ENCODE peak calls at places on chromosomes 6 and 20, in nine cellular contexts. L, F, Y, Z, W, X, S, O and Q are unnamed samples.

GRCh38 chr20:37152284-37152683 is 26.8 kb upstream of the RPN2 start:
- DNase-seq in L (no peak), F (no peak), Y (no peak), Z (no peak), W (no peak), X (no peak), S (no peak), O (no peak), Q (no peak)

GRCh38 chr20:36827541-36828279 is 48.2 kb upstream of the TLDC2 start:
- DNase-seq in L (no peak), F (no peak), Y (no peak), Z (no peak), W (no peak), X (no peak), S (peak), O (no peak), Q (no peak)

GRCh38 chr6:105642708-105643107 is 239.8 kb upstream of the PREP start:
- DNase-seq in L (no peak), F (peak), Y (no peak), Z (no peak), W (no peak), X (peak), S (no peak), O (no peak), Q (no peak)

GRCh38 chr6:149717588-149718458 is at the start of gene LATS1:
- DNase-seq in L (peak), F (peak), Y (peak), Z (peak), W (peak), X (peak), S (peak), O (peak), Q (peak)

GRCh38 chr6:52074155-52074554 is 13.3 kb downstream of the PKHD1 start:
- DNase-seq in L (no peak), F (no peak), Y (no peak), Z (no peak), W (no peak), X (no peak), S (no peak), O (no peak), Q (no peak)

GRCh38 chr20:640674-641515 is 12.1 kb downstream of the SRXN1 start:
- DNase-seq in L (no peak), F (no peak), Y (no peak), Z (no peak), W (no peak), X (no peak), S (no peak), O (no peak), Q (no peak)

GRCh38 chr20:32017711-32018251 is 7.5 kb downstream of the CCM2L start:
- DNase-seq in L (peak), F (no peak), Y (peak), Z (peak), W (peak), X (peak), S (peak), O (peak), Q (no peak)

GRCh38 chr6:105151644-105152043 is 28.2 kb downstream of the POPDC3 start:
- DNase-seq in L (no peak), F (no peak), Y (no peak), Z (no peak), W (no peak), X (no peak), S (no peak), O (no peak), Q (no peak)

GRCh38 chr20:47334022-47334551 is 22.4 kb downstream of the ZMYND8 start:
- DNase-seq in L (peak), F (peak), Y (no peak), Z (peak), W (no peak), X (peak), S (no peak), O (no peak), Q (peak)

GRCh38 chr20:3669710-3670367 is 6.6 kb upstream of the GFRA4 start:
- DNase-seq in L (no peak), F (no peak), Y (no peak), Z (no peak), W (no peak), X (no peak), S (no peak), O (no peak), Q (no peak)

GRCh38 chr20:3671986-3672863 is 9.0 kb upstream of the GFRA4 start:
- DNase-seq in L (no peak), F (no peak), Y (peak), Z (no peak), W (no peak), X (no peak), S (no peak), O (no peak), Q (no peak)

GRCh38 chr20:3670945-3671344 is 7.7 kb upstream of the GFRA4 start:
- DNase-seq in L (no peak), F (no peak), Y (no peak), Z (no peak), W (no peak), X (no peak), S (no peak), O (no peak), Q (no peak)

GRCh38 chr20:3672864-3673550 is 8.8 kb downstream of the ADAM33 start:
- DNase-seq in L (no peak), F (no peak), Y (peak), Z (no peak), W (no peak), X (no peak), S (no peak), O (no peak), Q (no peak)

GRCh38 chr20:3670511-3670910 is 7.3 kb upstream of the GFRA4 start:
- DNase-seq in L (no peak), F (peak), Y (peak), Z (no peak), W (no peak), X (no peak), S (no peak), O (no peak), Q (no peak)
- TF ChIP-seq CTCF in L (no peak), F (no peak), Y (peak), Z (no peak), W (no peak), X (no peak), S (no peak), O (no peak), Q (no peak)

DNA sequence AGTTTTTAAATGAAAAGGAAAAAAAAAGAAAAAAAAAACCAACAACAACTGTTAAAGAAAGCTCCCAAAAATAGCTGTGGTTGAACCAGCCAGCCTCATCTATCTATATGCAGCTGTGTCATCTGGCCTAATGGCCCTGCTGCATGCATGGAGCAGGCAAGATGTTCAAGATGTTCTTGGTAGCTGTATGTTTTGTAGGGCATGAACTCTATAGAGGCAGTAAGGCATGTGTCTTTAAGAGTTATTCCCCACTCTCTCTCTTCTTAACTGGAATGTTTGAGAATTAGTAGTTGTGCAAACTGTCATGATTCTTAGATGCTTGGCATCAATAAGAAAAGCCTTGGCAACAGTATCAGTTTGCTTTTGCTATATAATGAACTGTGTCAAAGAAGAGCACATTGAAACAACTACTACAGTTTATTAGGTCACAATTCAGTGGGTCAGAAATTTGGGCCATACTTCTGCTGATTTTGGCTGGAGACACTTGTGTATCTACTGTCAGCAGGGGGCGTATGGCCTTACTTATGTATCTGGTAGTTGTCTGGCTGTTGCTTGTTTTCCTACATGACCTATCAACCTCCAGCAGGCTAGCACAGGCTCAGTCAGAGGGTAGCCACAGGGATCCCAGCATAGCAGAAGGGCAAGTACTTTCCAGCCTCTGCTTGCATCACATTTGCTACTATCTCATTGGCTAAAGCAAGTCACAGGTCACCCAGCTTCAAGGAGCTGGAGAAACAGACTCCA is 56.1 kb upstream of the LAMP5 start:
- DNase-seq in L (peak), F (peak), Y (peak), Z (no peak), W (no peak), X (peak), S (no peak), O (no peak), Q (no peak)
- TF ChIP-seq CTCF in L (no peak), F (peak), Y (peak), Z (peak), W (no peak), X (peak), S (peak), O (no peak), Q (peak)

GRCh38 chr6:56685994-56686393 is 43.3 kb upstream of the DST start:
- DNase-seq in L (no peak), F (no peak), Y (no peak), Z (no peak), W (no peak), X (no peak), S (no peak), O (no peak), Q (no peak)
- TF ChIP-seq CTCF in L (no peak), F (no peak), Y (no peak), Z (no peak), W (no peak), X (no peak), S (no peak), O (no peak), Q (no peak)

DNA sequence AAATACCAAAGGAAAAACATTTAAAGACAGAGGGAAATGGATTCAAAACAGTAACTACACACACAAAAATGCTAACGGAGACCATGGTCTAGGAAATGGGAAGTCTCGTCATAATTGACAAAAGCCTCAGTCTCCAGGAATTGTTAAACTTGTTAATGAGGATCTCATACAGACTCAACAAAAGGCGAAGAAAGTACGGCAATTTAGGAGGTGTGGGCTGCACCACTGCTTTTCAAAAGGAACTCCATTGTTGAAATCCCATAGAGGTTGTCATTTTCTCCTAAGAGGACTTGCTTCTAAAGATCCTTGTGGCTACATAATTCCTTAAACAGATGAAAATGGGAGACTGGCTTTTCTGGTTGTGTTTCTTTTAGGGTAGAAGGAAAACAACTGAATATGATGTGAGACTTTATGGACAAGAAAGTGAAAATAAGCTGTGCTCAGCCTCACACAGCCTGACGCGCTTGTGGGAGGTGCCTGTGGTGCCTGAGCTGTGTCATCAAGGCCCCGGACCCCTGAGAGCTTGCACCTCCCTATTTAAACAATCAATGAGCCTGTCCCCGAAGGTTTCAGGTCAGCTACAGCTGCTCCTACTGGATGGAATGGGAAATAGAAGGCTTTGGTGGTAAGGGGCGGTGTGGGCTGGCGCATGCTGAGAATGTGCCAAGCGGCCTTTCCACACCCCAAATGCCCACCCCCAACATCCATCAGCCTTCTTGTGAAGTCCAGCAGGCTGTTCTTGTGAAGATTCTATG is 2.5 kb upstream of the CLDN20 start:
- DNase-seq in L (no peak), F (no peak), Y (peak), Z (no peak), W (no peak), X (no peak), S (no peak), O (no peak), Q (no peak)
- TF ChIP-seq CTCF in L (no peak), F (no peak), Y (peak), Z (no peak), W (no peak), X (no peak), S (no peak), O (no peak), Q (no peak)

GRCh38 chr6:28771401-28772267 is 152.2 kb downstream of the TRIM27 start:
- DNase-seq in L (no peak), F (no peak), Y (peak), Z (no peak), W (no peak), X (peak), S (no peak), O (no peak), Q (no peak)
- TF ChIP-seq CTCF in L (no peak), F (no peak), Y (peak), Z (no peak), W (no peak), X (no peak), S (no peak), O (no peak), Q (peak)